ENCODE peak calls at places on chromosomes 13 and 19, in nine cellular contexts. J, N, U, V, Y, L, Q, D and O are unnamed samples.

GRCh38 chr19:47540748-47541147 is 25.9 kb upstream of the NAPA start:
- DNase-seq in J (no peak), N (peak), U (no peak), V (peak), Y (no peak), L (no peak), Q (no peak), D (peak), O (no peak)

GRCh38 chr13:97145057-97145456 is 77.1 kb upstream of the MBNL2 start:
- DNase-seq in J (no peak), N (no peak), U (no peak), V (no peak), Y (no peak), L (no peak), Q (no peak), D (no peak), O (no peak)

GRCh38 chr19:10748924-10749434 is 31.1 kb downstream of the DNM2 start:
- DNase-seq in J (no peak), N (no peak), U (peak), V (no peak), Y (no peak), L (no peak), Q (peak), D (peak), O (no peak)

GRCh38 chr19:38142176-38143035 is 81.6 kb downstream of the DPF1 start:
- DNase-seq in J (peak), N (peak), U (peak), V (peak), Y (peak), L (peak), Q (peak), D (peak), O (no peak)

GRCh38 chr19:45103625-45104319 is 10.8 kb downstream of the PPP1R37 start:
- DNase-seq in J (no peak), N (peak), U (no peak), V (no peak), Y (peak), L (no peak), Q (no peak), D (no peak), O (no peak)

GRCh38 chr13:101552797-101553196 is 100.3 kb downstream of the ITGBL1 start:
- DNase-seq in J (no peak), N (no peak), U (no peak), V (no peak), Y (no peak), L (no peak), Q (no peak), D (peak), O (no peak)

GRCh38 chr19:4140237-4140711 is 13.2 kb upstream of the CREB3L3 start:
- DNase-seq in J (no peak), N (peak), U (no peak), V (peak), Y (peak), L (peak), Q (peak), D (peak), O (no peak)

GRCh38 chr13:76884167-76884566 is 2.0 kb downstream of the KCTD12 start:
- DNase-seq in J (peak), N (no peak), U (peak), V (peak), Y (peak), L (no peak), Q (peak), D (peak), O (no peak)

GRCh38 chr19:40322951-40323615 is 25.1 kb downstream of the C19orf47 start:
- DNase-seq in J (peak), N (no peak), U (no peak), V (no peak), Y (no peak), L (no peak), Q (no peak), D (no peak), O (no peak)

GRCh38 chr19:27770095-27770494 is 1442.9 kb downstream of the UQCRFS1 start:
- DNase-seq in J (no peak), N (no peak), U (no peak), V (no peak), Y (no peak), L (no peak), Q (no peak), D (no peak), O (no peak)

GRCh38 chr13:57638147-57638890 is 6.8 kb downstream of the PCDH17 start:
- DNase-seq in J (no peak), N (no peak), U (no peak), V (no peak), Y (no peak), L (no peak), Q (no peak), D (no peak), O (no peak)

GRCh38 chr13:20566424-20566916 is 487 bp upstream of the IFT88 start:
- DNase-seq in J (peak), N (no peak), U (no peak), V (no peak), Y (no peak), L (no peak), Q (peak), D (peak), O (peak)

GRCh38 chr19:55652311-55653078 is 2.3 kb upstream of the U2AF2 start:
- DNase-seq in J (no peak), N (no peak), U (no peak), V (no peak), Y (peak), L (no peak), Q (no peak), D (no peak), O (no peak)

GRCh38 chr13:25473864-25474263 is 102.1 kb downstream of the ATP8A2 start:
- DNase-seq in J (no peak), N (peak), U (no peak), V (no peak), Y (no peak), L (no peak), Q (no peak), D (no peak), O (no peak)